ENCODE peak calls at places on chromosomes 6 and 20, in seven cellular contexts. M is astrocyte, X is AG09319, H is cardiac fibroblast, R is astrocyte of the cerebellum, B is WTC11, D is pancreas. P is an unnamed sample.

GRCh38 chr6:39884696-39885095 is 49.6 kb downstream of the MOCS1 start:
- DNase-seq in H (peak; percentile 87), X (no peak), B (no peak), M (peak; percentile 89), D (no peak), R (peak; percentile 53), P (no peak)

GRCh38 chr20:15927893-15928650 is 645.2 kb downstream of the KIF16B start:
- DNase-seq in B (no peak), X (no peak), M (no peak), R (no peak), D (no peak), H (no peak), P (no peak)

GRCh38 chr6:166496460-166496859 is 90.0 kb downstream of the RAMACL start:
- DNase-seq in H (no peak), D (no peak), X (no peak), M (no peak), R (no peak), B (no peak), P (no peak)

GRCh38 chr6:117072781-117073180 is 192.6 kb upstream of the VGLL2 start:
- DNase-seq in M (no peak), X (no peak), R (no peak), B (peak; percentile 69), H (no peak), D (no peak), P (no peak)

GRCh38 chr20:37941332-37941731 is 38.4 kb downstream of the VSTM2L start:
- DNase-seq in R (no peak), X (no peak), M (no peak), D (no peak), H (no peak), B (peak; percentile 50), P (peak; percentile 30)

GRCh38 chr20:50995506-50995905 is 27.4 kb downstream of the KCNG1 start:
- DNase-seq in H (peak; percentile 47), R (no peak), M (no peak), D (no peak), X (peak; percentile 27), B (no peak), P (no peak)

GRCh38 chr6:29129326-29130012 is 21.6 kb downstream of the OR2J3 start:
- DNase-seq in B (no peak), X (no peak), D (no peak), R (no peak), H (no peak), M (no peak), P (no peak)

GRCh38 chr6:125188594-125189203 is 35.1 kb downstream of the TPD52L1 start:
- DNase-seq in X (no peak), M (no peak), B (no peak), R (no peak), H (no peak), D (no peak), P (no peak)

GRCh38 chr6:41505084-41506049 is 40.8 kb upstream of the FOXP4 start:
- DNase-seq in D (peak; percentile 70), B (peak; percentile 61), X (peak; percentile 54), M (peak; percentile 85), H (peak; percentile 63), R (no peak), P (peak; percentile 27)

GRCh38 chr6:132067286-132067685 is 116.1 kb upstream of the CCN2 start:
- DNase-seq in H (no peak), R (no peak), B (no peak), M (no peak), D (no peak), X (no peak), P (no peak)

GRCh38 chr6:143059616-143060353 is 904 bp upstream of the AIG1 start:
- DNase-seq in X (peak; percentile 78), B (no peak), H (peak; percentile 93), D (no peak), M (peak; percentile 93), R (peak; percentile 49), P (no peak)

GRCh38 chr6:137625808-137626207 is 131.6 kb upstream of the OLIG3 start:
- DNase-seq in H (no peak), X (no peak), R (no peak), B (no peak), M (no peak), D (no peak), P (no peak)
- TF ChIP-seq CTCF in H (no peak), X (no peak), R (no peak), B (no peak), M (no peak), D (no peak), P (no peak)

GRCh38 chr6:12148317-12148801 is 136.2 kb downstream of the HIVEP1 start:
- DNase-seq in M (peak; percentile 91), B (no peak), H (peak; percentile 66), X (no peak), D (no peak), R (peak; percentile 23), P (no peak)

GRCh38 chr6:12149944-12150510 is 137.9 kb downstream of the HIVEP1 start:
- DNase-seq in B (no peak), X (no peak), M (no peak), R (no peak), H (no peak), D (no peak), P (no peak)

GRCh38 chr6:12148841-12149240 is 136.7 kb downstream of the HIVEP1 start:
- DNase-seq in D (no peak), B (no peak), R (no peak), X (no peak), H (peak; percentile 13), M (peak; percentile 40), P (no peak)

GRCh38 chr6:12150812-12151432 is 138.8 kb downstream of the HIVEP1 start:
- DNase-seq in M (no peak), H (peak; percentile 21), D (no peak), B (peak; percentile 70), X (no peak), R (no peak), P (peak; percentile 56)

DNA sequence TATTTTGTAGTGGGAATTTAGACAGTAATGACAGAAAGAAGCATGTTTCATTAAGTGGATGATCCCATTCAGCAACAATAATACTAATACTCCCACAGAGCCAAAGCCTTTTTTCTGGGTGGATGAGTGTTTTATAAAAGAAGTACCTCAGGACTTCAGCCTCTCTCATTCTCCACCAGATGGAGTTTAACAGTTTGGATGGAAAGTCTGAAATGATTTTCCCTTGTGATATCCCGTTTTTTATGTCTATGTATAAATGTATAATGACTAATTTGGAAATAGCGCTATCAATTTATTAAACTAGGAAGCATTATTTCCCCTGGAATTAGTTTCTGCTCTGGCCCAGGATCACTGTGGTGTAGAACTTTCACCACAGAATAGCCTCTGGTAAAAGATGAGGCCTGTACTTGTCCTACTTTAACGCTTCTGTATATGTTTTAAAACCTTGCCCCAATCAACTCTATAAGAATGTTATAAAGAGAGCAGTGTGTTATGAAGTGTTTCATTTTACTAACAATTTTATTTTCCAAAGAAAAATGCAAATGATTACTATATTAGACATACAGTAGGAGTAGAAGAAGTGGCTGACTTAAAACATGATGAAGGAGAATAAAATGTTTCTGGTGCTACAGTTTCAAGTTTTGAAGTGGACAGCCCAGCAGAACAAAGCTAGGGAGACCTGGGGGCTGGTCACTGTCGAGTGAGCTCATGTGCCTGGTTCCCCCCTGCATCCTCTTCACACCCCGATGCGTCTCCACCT is 135.6 kb downstream of the HIVEP1 start:
- DNase-seq in D (no peak), R (no peak), M (peak; percentile 21), X (no peak), B (no peak), H (peak; percentile 32), P (no peak)
- TF ChIP-seq CTCF in D (no peak), R (no peak), M (peak; percentile 29), X (peak; percentile 11), B (no peak), H (peak; percentile 39), P (no peak)

GRCh38 chr6:48476257-48476656 is 365.3 kb upstream of the PTCHD4 start:
- DNase-seq in H (peak; percentile 60), D (no peak), B (peak; percentile 31), X (no peak), M (peak; percentile 1), R (peak; percentile 8), P (peak; percentile 36)
- TF ChIP-seq CTCF in H (peak; percentile 36), D (no peak), B (no peak), X (no peak), M (peak; percentile 22), R (peak; percentile 51), P (no peak)

GRCh38 chr6:36836771-36837339 is 2.4 kb downstream of the CPNE5 start:
- DNase-seq in M (no peak), H (no peak), X (no peak), R (no peak), D (no peak), B (no peak), P (no peak)

GRCh38 chr6:36837686-36838085 is 1.6 kb downstream of the CPNE5 start:
- DNase-seq in B (no peak), R (no peak), H (no peak), M (no peak), X (no peak), D (no peak), P (no peak)

GRCh38 chr6:36839819-36840379 is 655 bp upstream of the CPNE5 start:
- DNase-seq in D (no peak), X (no peak), B (peak; percentile 52), M (no peak), R (no peak), H (no peak), P (peak; percentile 69)

GRCh38 chr6:36840471-36841461 is 1.5 kb upstream of the CPNE5 start:
- DNase-seq in D (no peak), M (no peak), R (no peak), B (peak; percentile 54), X (no peak), H (no peak), P (no peak)

DNA sequence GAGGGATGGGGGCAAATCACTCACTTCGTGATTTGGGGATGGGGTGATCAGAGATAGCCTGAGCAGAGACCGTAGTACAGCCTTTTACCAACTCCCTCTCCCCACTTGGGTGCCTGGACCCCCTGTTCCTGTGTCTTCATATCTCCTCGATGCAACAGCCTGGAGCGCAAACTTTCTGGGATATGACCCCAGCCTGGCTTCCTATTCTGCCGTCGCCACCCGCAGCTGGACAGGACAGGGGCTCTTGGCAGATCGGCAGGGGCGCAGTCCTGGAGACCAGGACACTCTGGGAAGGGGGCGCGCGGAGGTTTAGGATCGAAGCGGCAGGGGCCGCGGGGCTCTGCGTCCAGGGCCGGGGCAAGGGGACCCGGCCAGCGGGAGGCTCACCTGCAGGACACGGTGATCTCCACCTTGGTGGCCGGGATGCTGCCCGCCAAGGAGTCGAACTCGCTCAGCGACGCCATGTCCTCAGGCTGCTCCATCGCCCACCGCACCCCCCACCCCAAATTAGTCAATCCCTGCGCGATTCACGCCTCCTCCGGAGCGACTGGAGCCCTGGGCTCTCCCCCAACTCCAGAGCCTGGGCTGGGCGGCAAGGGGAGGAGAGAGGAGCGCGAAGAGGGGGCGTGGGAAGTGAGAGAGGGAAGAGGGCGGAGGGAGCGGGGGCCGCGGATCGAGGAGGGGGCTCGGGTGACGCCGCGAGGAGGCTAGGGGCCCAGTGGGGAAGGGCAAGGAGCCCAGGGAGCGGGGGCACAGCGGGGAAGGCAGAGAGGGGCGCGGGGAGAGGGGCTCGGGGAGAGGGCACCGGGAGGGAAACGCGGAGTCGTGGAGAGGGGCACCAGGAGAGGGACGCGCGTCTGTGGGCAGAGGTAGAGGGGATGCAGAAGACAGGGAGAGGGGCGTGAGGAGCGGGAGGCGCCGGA is at the start of gene CPNE5:
- DNase-seq in M (no peak), R (no peak), X (no peak), B (peak; percentile 50), D (no peak), H (no peak), P (peak; percentile 42)
- TF ChIP-seq CTCF in M (no peak), R (no peak), X (no peak), B (no peak), D (no peak), H (no peak), P (no peak)

GRCh38 chr6:26607434-26608230 is 10.9 kb downstream of the ABT1 start:
- DNase-seq in H (peak; percentile 74), M (peak; percentile 25), X (peak; percentile 16), D (no peak), R (peak; percentile 32), B (peak; percentile 53), P (peak; percentile 51)
- TF ChIP-seq CTCF in H (peak; percentile 81), M (peak; percentile 74), X (peak; percentile 86), D (peak; percentile 55), R (peak; percentile 83), B (no peak), P (no peak)

P was measured in endothelial cell.